ENCODE peak calls at places on chromosomes 2 and 18, in nine cellular contexts. S, L, J, C, U, Z, F, B and N are unnamed samples.
A peak's percentile ranks its signal among the peaks of the same experiment; 100 is the strongest.

GRCh38 chr2:145350011-145350410 is 830.1 kb upstream of the ZEB2 start:
- DNase-seq in S (no peak), L (no peak), J (no peak), C (no peak), U (no peak), Z (peak; percentile 36), F (no peak), B (no peak), N (no peak)

GRCh38 chr2:240930631-240931318 is 24.6 kb downstream of the CROCC2 start:
- DNase-seq in S (no peak), L (no peak), J (no peak), C (peak; percentile 11), U (peak; percentile 30), Z (no peak), F (no peak), B (peak; percentile 13), N (peak; percentile 13)

GRCh38 chr2:182642328-182642727 is 73.7 kb upstream of the DNAJC10 start:
- DNase-seq in S (no peak), L (peak; percentile 84), J (peak; percentile 23), C (no peak), U (peak; percentile 70), Z (peak; percentile 43), F (no peak), B (peak; percentile 35), N (peak; percentile 39)

GRCh38 chr2:179263015-179263414 is 1.6 kb downstream of the SESTD1 start:
- DNase-seq in S (no peak), L (no peak), J (no peak), C (no peak), U (no peak), Z (peak; percentile 17), F (no peak), B (no peak), N (no peak)

GRCh38 chr2:143258126-143258892 is 129.1 kb downstream of the ARHGAP15 start:
- DNase-seq in S (peak; percentile 18), L (peak; percentile 67), J (no peak), C (no peak), U (no peak), Z (no peak), F (no peak), B (no peak), N (no peak)

GRCh38 chr2:63440612-63441011 is 147.7 kb downstream of the WDPCP start:
- DNase-seq in S (no peak), L (no peak), J (no peak), C (no peak), U (no peak), Z (no peak), F (no peak), B (no peak), N (no peak)

GRCh38 chr2:135935914-135936313 is 49.5 kb downstream of the DARS1 start:
- DNase-seq in S (no peak), L (no peak), J (no peak), C (no peak), U (no peak), Z (no peak), F (no peak), B (no peak), N (no peak)

GRCh38 chr2:111161971-111162370 is 41.3 kb downstream of the BCL2L11 start:
- DNase-seq in S (no peak), L (no peak), J (no peak), C (no peak), U (peak; percentile 77), Z (no peak), F (no peak), B (peak; percentile 82), N (no peak)

GRCh38 chr18:24878289-24878688 is 417.9 kb downstream of the HRH4 start:
- DNase-seq in S (no peak), L (peak; percentile 52), J (no peak), C (peak; percentile 49), U (no peak), Z (peak; percentile 35), F (no peak), B (no peak), N (no peak)

GRCh38 chr2:183010112-183010511 is 28.1 kb downstream of the NCKAP1 start:
- DNase-seq in S (no peak), L (peak; percentile 92), J (no peak), C (peak; percentile 6), U (peak; percentile 40), Z (peak; percentile 3), F (no peak), B (peak; percentile 46), N (no peak)

GRCh38 chr2:191555092-191555742 is 122.7 kb upstream of the NABP1 start:
- DNase-seq in S (peak; percentile 70), L (peak; percentile 86), J (peak; percentile 35), C (peak; percentile 79), U (peak; percentile 82), Z (peak; percentile 69), F (peak; percentile 9), B (peak; percentile 81), N (peak; percentile 89)

GRCh38 chr18:2545155-2545554 is 26.1 kb downstream of the METTL4 start:
- DNase-seq in S (no peak), L (no peak), J (no peak), C (no peak), U (no peak), Z (no peak), F (no peak), B (no peak), N (no peak)

GRCh38 chr2:239137165-239137889 is 263.5 kb downstream of the HDAC4 start:
- DNase-seq in S (no peak), L (no peak), J (no peak), C (no peak), U (peak; percentile 46), Z (no peak), F (no peak), B (peak; percentile 49), N (no peak)

GRCh38 chr2:72134408-72134996 is 13.2 kb downstream of the CYP26B1 start:
- DNase-seq in S (no peak), L (no peak), J (no peak), C (no peak), U (peak; percentile 20), Z (no peak), F (no peak), B (no peak), N (peak; percentile 15)

GRCh38 chr2:203002054-203002821 is 12.4 kb upstream of the NBEAL1 start:
- DNase-seq in S (no peak), L (no peak), J (no peak), C (no peak), U (no peak), Z (no peak), F (no peak), B (no peak), N (no peak)

GRCh38 chr2:225076125-225076524 is 33.9 kb upstream of the DOCK10 start:
- DNase-seq in S (no peak), L (no peak), J (no peak), C (no peak), U (no peak), Z (peak; percentile 16), F (no peak), B (no peak), N (no peak)

GRCh38 chr2:121849236-121849635 is 93.8 kb downstream of the TSN start:
- DNase-seq in S (no peak), L (no peak), J (no peak), C (no peak), U (no peak), Z (no peak), F (no peak), B (no peak), N (no peak)

GRCh38 chr2:149420053-149420963 is 89.9 kb downstream of the LYPD6 start:
- DNase-seq in S (no peak), L (no peak), J (no peak), C (no peak), U (no peak), Z (no peak), F (no peak), B (no peak), N (peak; percentile 35)

GRCh38 chr2:235229236-235229635 is 264.6 kb upstream of the AGAP1 start:
- DNase-seq in S (no peak), L (no peak), J (no peak), C (no peak), U (no peak), Z (no peak), F (no peak), B (no peak), N (no peak)